ENCODE peak calls at places on chromosomes 11 and 22, in seven cellular contexts. I, H, T, J, O, R and V are unnamed samples.

GRCh38 chr11:11408436-11409221 is 55.6 kb upstream of the CSNK2A3 start:
- DNase-seq in J (no peak), I (no peak), H (no peak), R (peak; percentile 18), T (no peak), O (peak; percentile 14), V (no peak)

GRCh38 chr11:90344546-90344945 is 121.7 kb upstream of the CHORDC1 start:
- DNase-seq in R (no peak), I (no peak), J (no peak), O (no peak), H (no peak), T (no peak), V (no peak)

GRCh38 chr11:15865212-15865987 is 490.9 kb downstream of the SOX6 start:
- DNase-seq in O (no peak), R (no peak), I (no peak), J (no peak), H (no peak), T (no peak), V (no peak)

GRCh38 chr11:44731685-44732411 is 5.1 kb downstream of the TSPAN18 start:
- DNase-seq in J (no peak), I (no peak), T (no peak), O (peak; percentile 24), R (no peak), H (no peak), V (no peak)

GRCh38 chr11:117094776-117095175 is 3.5 kb downstream of the SIK3 start:
- DNase-seq in O (peak; percentile 19), R (peak; percentile 69), T (no peak), H (no peak), J (peak; percentile 28), I (no peak), V (no peak)

GRCh38 chr22:49199224-49199623 is 628.4 kb downstream of the BRD1 start:
- DNase-seq in R (no peak), I (peak; percentile 23), H (no peak), T (no peak), O (no peak), J (no peak), V (no peak)

GRCh38 chr11:95266751-95267374 is 35.9 kb upstream of the SESN3 start:
- DNase-seq in O (peak; percentile 37), I (no peak), J (peak; percentile 30), R (peak; percentile 20), T (no peak), H (peak; percentile 14), V (no peak)

GRCh38 chr11:124481365-124482323 is 36.1 kb upstream of the OR8B8 start:
- DNase-seq in I (no peak), O (peak; percentile 81), T (no peak), R (peak; percentile 57), H (no peak), J (no peak), V (no peak)

GRCh38 chr11:112227002-112227401 is 774 bp downstream of the PTS start:
- DNase-seq in H (no peak), O (peak; percentile 58), I (no peak), T (no peak), R (peak; percentile 40), J (no peak), V (no peak)

GRCh38 chr11:66015094-66015881 is 3.5 kb downstream of the CST6 start:
- DNase-seq in O (no peak), J (no peak), T (no peak), R (peak; percentile 16), I (no peak), H (no peak), V (no peak)

GRCh38 chr11:924406-925157 is 1.1 kb upstream of the AP2A2 start:
- DNase-seq in R (no peak), O (no peak), J (no peak), H (no peak), T (no peak), I (no peak), V (no peak)

GRCh38 chr11:607971-608659 is 7.6 kb downstream of the IRF7 start:
- DNase-seq in O (no peak), T (no peak), H (no peak), R (no peak), J (no peak), I (peak; percentile 44), V (no peak)

GRCh38 chr22:45597460-45598192 is 74.0 kb upstream of the ATXN10 start:
- DNase-seq in T (no peak), I (no peak), J (peak; percentile 62), H (no peak), R (no peak), O (no peak), V (no peak)

GRCh38 chr11:18172686-18173085 is at the start of gene MRGPRX4:
- DNase-seq in H (no peak), J (no peak), R (no peak), T (no peak), I (no peak), O (no peak), V (no peak)

GRCh38 chr11:18173225-18173866 is 709 bp downstream of the MRGPRX4 start:
- DNase-seq in H (no peak), O (no peak), I (no peak), T (no peak), J (no peak), R (no peak), V (no peak)

GRCh38 chr11:18168372-18168771 is 4.3 kb upstream of the MRGPRX4 start:
- DNase-seq in R (no peak), T (no peak), I (no peak), H (no peak), J (no peak), O (no peak), V (no peak)

DNA sequence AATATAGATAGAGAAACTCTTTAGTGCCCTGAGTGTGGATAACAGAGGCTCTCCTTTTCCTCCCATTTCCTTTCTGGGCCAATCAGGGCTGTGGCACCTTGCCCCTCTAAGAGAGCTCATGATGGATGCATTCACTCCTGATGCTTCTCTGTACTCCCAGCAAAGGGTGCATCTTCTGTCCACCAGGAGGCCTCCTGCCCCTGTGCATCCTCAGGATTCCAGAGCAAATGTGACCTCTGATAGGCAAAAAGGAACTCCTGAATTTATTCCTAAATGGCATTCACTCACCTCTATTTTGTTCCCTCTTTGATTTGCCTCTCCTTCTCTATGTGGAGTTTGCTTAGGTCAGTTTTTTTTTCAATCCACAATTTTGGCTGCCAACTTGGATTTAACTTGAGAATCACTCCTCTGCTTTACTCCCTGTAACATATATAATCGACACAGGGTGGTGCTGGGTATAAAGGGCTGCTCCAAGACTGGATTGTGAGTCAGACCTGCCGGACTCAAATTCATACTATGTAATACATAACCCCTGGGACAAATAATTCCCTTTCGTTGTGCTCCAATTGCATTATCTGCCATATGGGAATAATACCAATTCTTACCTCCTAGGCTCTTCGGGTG is 1.1 kb upstream of the MRGPRX4 start:
- DNase-seq in O (peak; percentile 14), J (no peak), T (no peak), H (peak; percentile 16), R (no peak), I (no peak), V (no peak)
- H3K4me3 ChIP-seq in O (no peak overlapping the region), J (no peak overlapping the region), T (no peak overlapping the region), H (no peak overlapping the region), R (no peak overlapping the region), I (no peak overlapping the region), V (no peak overlapping the region)

GRCh38 chr11:85976525-85976924 is 92.4 kb downstream of the PICALM start:
- DNase-seq in T (no peak), J (no peak), O (no peak), H (no peak), R (no peak), I (no peak), V (no peak)

GRCh38 chr11:85977751-85978160 is 91.1 kb downstream of the PICALM start:
- DNase-seq in I (no peak), R (no peak), J (no peak), T (no peak), H (no peak), O (no peak), V (no peak)

GRCh38 chr11:85970593-85970992 is 98.3 kb downstream of the PICALM start:
- DNase-seq in I (no peak), H (no peak), J (no peak), T (no peak), O (no peak), R (no peak), V (no peak)

DNA sequence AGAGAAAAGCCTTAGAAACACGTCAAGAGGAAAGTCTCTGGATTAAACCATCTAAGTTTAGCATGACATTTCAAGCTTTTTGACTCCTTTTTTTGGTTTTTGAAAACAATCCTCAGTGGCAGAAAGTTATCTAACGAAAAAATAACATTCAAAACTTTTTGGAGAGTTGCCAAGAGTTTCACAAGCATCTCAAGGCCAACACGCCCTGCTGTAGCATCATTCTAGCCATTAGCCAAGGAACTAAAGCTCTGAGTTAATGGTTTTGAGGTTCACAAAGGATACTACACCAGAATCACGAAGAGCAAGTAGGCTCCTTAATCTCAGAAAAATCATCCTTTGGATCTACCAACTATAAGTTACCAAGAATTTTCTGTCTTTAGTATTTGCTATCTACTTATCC is 94.8 kb downstream of the PICALM start:
- DNase-seq in H (no peak), J (no peak), O (no peak), R (no peak), I (no peak), T (no peak), V (no peak)
- H3K36me3 ChIP-seq in H (peaks cover 42% of the 10 kb centered on the region), J (peaks cover 17% of the 10 kb centered on the region), O (peaks cover 93% of the 10 kb centered on the region), R (peaks cover 64% of the 10 kb centered on the region), I (peaks cover 78% of the 10 kb centered on the region), T (peaks cover 76% of the 10 kb centered on the region), V (peaks cover 39% of the 10 kb centered on the region)

GRCh38 chr22:21711851-21712250 is 23.7 kb downstream of the YPEL1 start:
- DNase-seq in R (no peak), I (no peak), H (no peak), O (no peak), T (no peak), J (no peak), V (no peak)

GRCh38 chr22:21714059-21714770 is 21.4 kb downstream of the YPEL1 start:
- DNase-seq in R (no peak), O (no peak), I (no peak), H (no peak), J (peak; percentile 89), T (no peak), V (no peak)

GRCh38 chr22:21714784-21715183 is 20.8 kb downstream of the YPEL1 start:
- DNase-seq in J (no peak), R (no peak), T (no peak), H (no peak), I (no peak), O (no peak), V (no peak)

GRCh38 chr22:21713428-21714058 is 22.1 kb downstream of the YPEL1 start:
- DNase-seq in I (no peak), H (no peak), T (no peak), J (no peak), O (no peak), R (no peak), V (no peak)

GRCh38 chr22:21712751-21713427 is 22.7 kb downstream of the YPEL1 start:
- DNase-seq in H (peak; percentile 76), R (peak; percentile 59), O (peak; percentile 85), I (peak; percentile 56), T (peak; percentile 75), J (peak; percentile 80), V (peak; percentile 75)
- H3K4me3 ChIP-seq in H (no peak overlapping the region), R (peak overlapping the region; percentile 44), O (peak overlapping the region; percentile 42), I (no peak overlapping the region), T (peak overlapping the region; percentile 15), J (no peak overlapping the region), V (peak overlapping the region; percentile 12)

DNA sequence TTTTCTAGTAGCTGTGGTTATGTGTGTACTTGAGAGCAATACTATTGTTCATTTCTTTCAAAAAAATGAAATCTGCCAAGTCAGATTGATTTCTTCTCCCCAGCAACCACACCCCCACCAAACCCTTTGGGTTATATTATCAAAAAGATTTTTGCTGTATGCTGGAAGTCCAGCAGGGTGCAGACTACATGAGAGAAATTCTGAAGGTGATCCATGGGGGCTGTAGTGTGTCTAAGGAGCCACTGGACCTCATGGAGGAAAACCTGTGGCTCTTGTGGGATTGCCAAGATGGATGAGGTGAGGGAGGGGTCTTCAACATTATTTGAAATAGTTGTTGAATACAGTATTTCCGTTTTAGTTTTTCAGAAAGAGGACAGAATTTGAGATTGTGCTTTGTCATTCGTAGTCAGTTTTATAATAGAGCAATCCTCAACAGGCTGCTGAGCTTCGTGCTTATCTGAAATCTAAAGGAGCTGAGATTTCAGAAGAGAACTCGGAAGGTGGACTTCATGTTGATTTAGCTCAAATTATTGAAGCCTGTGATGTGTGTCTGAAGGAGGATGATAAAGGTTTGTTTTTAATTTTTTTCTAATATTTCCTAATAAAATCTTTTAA is 3.1 kb downstream of the EIF3M start:
- DNase-seq in J (no peak), R (no peak), I (no peak), T (no peak), O (peak; percentile 47), H (no peak), V (no peak)
- H3K36me3 ChIP-seq in J (peaks cover 13% of the 10 kb centered on the region), R (peaks cover 28% of the 10 kb centered on the region), I (peaks cover 40% of the 10 kb centered on the region), T (peaks cover 33% of the 10 kb centered on the region), O (peaks cover 42% of the 10 kb centered on the region), H (peaks cover 34% of the 10 kb centered on the region), V (peaks cover 26% of the 10 kb centered on the region)